ENCODE peak calls at places on chromosomes 3 and 15, in five cellular contexts. One of them, this sample, is unnamed.

GRCh38 chr15:93327364-93327763 is 238.4 kb upstream of the RGMA start:
- DNase-seq in testis: no peak
- DNase-seq in bronchial epithelial cell: no peak
- DNase-seq in NCI-H345: no peak
- DNase-seq in NCI-H510A: no peak
- DNase-seq in this sample: no peak

GRCh38 chr3:99213019-99213418 is 311.5 kb upstream of the DCBLD2 start:
- DNase-seq in bronchial epithelial cell: no peak
- DNase-seq in NCI-H345: no peak
- DNase-seq in NCI-H510A: no peak
- DNase-seq in testis: no peak
- DNase-seq in this sample: no peak

GRCh38 chr3:53166781-53167291 is 5.8 kb downstream of the PRKCD start:
- DNase-seq in testis: peak
- DNase-seq in bronchial epithelial cell: no peak
- DNase-seq in NCI-H345: no peak
- DNase-seq in NCI-H510A: no peak
- DNase-seq in this sample: no peak

GRCh38 chr3:98657429-98657828 is 64.0 kb upstream of the CPOX start:
- DNase-seq in NCI-H345: no peak
- DNase-seq in bronchial epithelial cell: peak
- DNase-seq in testis: no peak
- DNase-seq in NCI-H510A: peak
- DNase-seq in this sample: peak

GRCh38 chr15:80949756-80950155 is 39.9 kb downstream of the MESD start:
- DNase-seq in NCI-H510A: no peak
- DNase-seq in bronchial epithelial cell: no peak
- DNase-seq in testis: no peak
- DNase-seq in NCI-H345: no peak
- DNase-seq in this sample: no peak

GRCh38 chr3:123678108-123678511 is 93.3 kb upstream of the HACD2 start:
- DNase-seq in testis: no peak
- DNase-seq in NCI-H345: no peak
- DNase-seq in bronchial epithelial cell: peak
- DNase-seq in NCI-H510A: no peak
- DNase-seq in this sample: peak

GRCh38 chr3:39101022-39101689 is 6.3 kb downstream of the GORASP1 start:
- DNase-seq in testis: no peak
- DNase-seq in NCI-H510A: no peak
- DNase-seq in NCI-H345: no peak
- DNase-seq in bronchial epithelial cell: peak
- DNase-seq in this sample: peak

GRCh38 chr3:194637541-194638400 is 4.6 kb upstream of the TMEM44 start:
- DNase-seq in NCI-H345: no peak
- DNase-seq in bronchial epithelial cell: no peak
- DNase-seq in testis: no peak
- DNase-seq in NCI-H510A: no peak
- DNase-seq in this sample: no peak

GRCh38 chr15:96296264-96296663 is 34.2 kb upstream of the NR2F2 start:
- DNase-seq in bronchial epithelial cell: peak
- DNase-seq in NCI-H510A: no peak
- DNase-seq in testis: no peak
- DNase-seq in NCI-H345: no peak
- DNase-seq in this sample: peak

GRCh38 chr3:72976182-72976825 is 20.3 kb upstream of the PPP4R2 start:
- DNase-seq in bronchial epithelial cell: peak
- DNase-seq in NCI-H510A: no peak
- DNase-seq in NCI-H345: no peak
- DNase-seq in testis: no peak
- DNase-seq in this sample: peak

GRCh38 chr3:157159037-157159761 is 748 bp downstream of the CCNL1 start:
- DNase-seq in NCI-H510A: peak
- DNase-seq in NCI-H345: peak
- DNase-seq in bronchial epithelial cell: peak
- DNase-seq in testis: peak
- DNase-seq in this sample: peak

GRCh38 chr15:77266708-77267387 is 153.1 kb downstream of the PEAK1 start:
- DNase-seq in NCI-H345: no peak
- DNase-seq in NCI-H510A: no peak
- DNase-seq in bronchial epithelial cell: peak
- DNase-seq in testis: no peak
- DNase-seq in this sample: peak